ENCODE peak calls at places on chromosomes 5 and 9, in eight cellular contexts. E is iPS DF 19.7; F is myocyte; J is ELF-1; Y is stimulated activated CD4-positive, alpha-beta T cell treated with anti-CD3 and anti-CD28 coated beads, TNF-alpha, amount 100 ng/mL, for 48 hours; R is dorsolateral prefrontal cortex; C is GM23338; D is M059J. N is an unnamed sample.

GRCh38 chr9:107173422-107174180 is 109.5 kb upstream of the RAD23B start:
- DNase-seq in E (no peak), F (no peak), J (no peak), Y (no peak), R (no peak), C (no peak), D (no peak), N (no peak)

GRCh38 chr9:20616808-20617207 is 5.5 kb downstream of the MLLT3 start:
- DNase-seq in E (no peak), F (no peak), J (no peak), Y (no peak), R (no peak), C (no peak), D (no peak), N (no peak)

GRCh38 chr5:54520438-54520846 is 2.9 kb downstream of the SNX18 start:
- DNase-seq in E (no peak), F (peak), J (peak), Y (no peak), R (no peak), C (peak), D (peak), N (peak)

GRCh38 chr9:135926402-135927194 is 19.3 kb upstream of the CAMSAP1 start:
- DNase-seq in E (no peak), F (peak), J (peak), Y (peak), R (no peak), C (no peak), D (peak), N (peak)

GRCh38 chr5:175478008-175478383 is 364 bp upstream of the SFXN1 start:
- DNase-seq in E (no peak), F (no peak), J (no peak), Y (no peak), R (no peak), C (no peak), D (no peak), N (peak)

GRCh38 chr9:80873861-80874260 is 815.5 kb downstream of the TLE1 start:
- DNase-seq in E (no peak), F (peak), J (no peak), Y (no peak), R (no peak), C (no peak), D (no peak), N (no peak)

GRCh38 chr5:55030220-55030619 is 6.2 kb downstream of the GZMK start:
- DNase-seq in E (no peak), F (no peak), J (no peak), Y (no peak), R (no peak), C (no peak), D (no peak), N (no peak)

GRCh38 chr5:76764374-76764773 is 48.4 kb downstream of the F2R start:
- DNase-seq in E (no peak), F (no peak), J (no peak), Y (no peak), R (no peak), C (no peak), D (no peak), N (no peak)

GRCh38 chr5:132962429-132962928 is 955 bp downstream of the AFF4 start:
- DNase-seq in E (no peak), F (peak), J (peak), Y (no peak), R (no peak), C (peak), D (peak), N (peak)

GRCh38 chr9:117448066-117448465 is 33.2 kb upstream of the ASTN2 start:
- DNase-seq in E (peak), F (peak), J (no peak), Y (no peak), R (no peak), C (peak), D (peak), N (no peak)

GRCh38 chr5:131252824-131253171 is 11.1 kb upstream of the CDC42SE2 start:
- DNase-seq in E (no peak), F (no peak), J (no peak), Y (no peak), R (no peak), C (no peak), D (no peak), N (no peak)

GRCh38 chr5:170216262-170216864 is 16.4 kb upstream of the C5orf58 start:
- DNase-seq in E (no peak), F (peak), J (peak), Y (no peak), R (no peak), C (peak), D (peak), N (peak)

GRCh38 chr5:11590475-11590874 is 313.8 kb downstream of the CTNND2 start:
- DNase-seq in E (no peak), F (no peak), J (no peak), Y (no peak), R (no peak), C (peak), D (no peak), N (no peak)

GRCh38 chr5:172150514-172151425 is 37.3 kb downstream of the STK10 start:
- DNase-seq in E (no peak), F (peak), J (no peak), Y (no peak), R (peak), C (no peak), D (peak), N (no peak)

GRCh38 chr5:140131967-140132409 is 6.3 kb downstream of the IGIP start:
- DNase-seq in E (no peak), F (peak), J (no peak), Y (no peak), R (no peak), C (no peak), D (peak), N (peak)

GRCh38 chr9:32251539-32251938 is 132.9 kb upstream of the ACO1 start:
- DNase-seq in E (peak), F (peak), J (peak), Y (peak), R (peak), C (peak), D (peak), N (peak)